ENCODE peak calls at places on chromosome 5, in eight cellular contexts. Z, D, K, C, W, X, P and U are unnamed samples. For H3K4me1, the result is how much of the 10 kb centered on the place peaks cover.

GRCh38 chr5:139837711-139838380 is 42.2 kb downstream of the PSD2 start:
- DNase-seq in Z (no peak), D (no peak), K (no peak), C (no peak), W (no peak), X (no peak), P (no peak), U (no peak)

GRCh38 chr5:132134384-132134783 is 60.8 kb downstream of the CSF2 start:
- DNase-seq in Z (peak), D (peak), K (no peak), C (peak), W (no peak), X (peak), P (peak), U (no peak)

GRCh38 chr5:179406031-179406681 is 60.9 kb upstream of the ADAMTS2 start:
- DNase-seq in Z (no peak), D (no peak), K (no peak), C (no peak), W (no peak), X (no peak), P (no peak), U (no peak)

GRCh38 chr5:172640139-172640538 is 924 bp upstream of the NEURL1B start:
- DNase-seq in Z (no peak), D (no peak), K (no peak), C (no peak), W (no peak), X (no peak), P (no peak), U (no peak)

GRCh38 chr5:40390286-40391253 is 289.1 kb upstream of the PTGER4 start:
- DNase-seq in Z (no peak), D (no peak), K (no peak), C (no peak), W (no peak), X (no peak), P (no peak), U (no peak)

GRCh38 chr5:104498281-104498680 is 935.7 kb upstream of the NUDT12 start:
- DNase-seq in Z (no peak), D (no peak), K (no peak), C (no peak), W (no peak), X (no peak), P (no peak), U (no peak)

GRCh38 chr5:123091258-123091987 is 2.4 kb downstream of the PRDM6 start:
- DNase-seq in Z (no peak), D (no peak), K (no peak), C (no peak), W (no peak), X (no peak), P (no peak), U (no peak)

GRCh38 chr5:149680810-149681221 is 49.3 kb upstream of the PPARGC1B start:
- DNase-seq in Z (no peak), D (no peak), K (no peak), C (no peak), W (peak), X (no peak), P (no peak), U (no peak)

GRCh38 chr5:135944967-135945560 is 9.7 kb downstream of the LECT2 start:
- DNase-seq in Z (peak), D (peak), K (peak), C (peak), W (no peak), X (peak), P (peak), U (peak)

GRCh38 chr5:119161430-119161829 is 90.5 kb downstream of the DMXL1 start:
- DNase-seq in Z (no peak), D (no peak), K (no peak), C (no peak), W (no peak), X (no peak), P (no peak), U (no peak)

GRCh38 chr5:57491369-57491965 is 8.9 kb upstream of the ACTBL2 start:
- DNase-seq in Z (no peak), D (no peak), K (peak), C (no peak), W (no peak), X (no peak), P (no peak), U (no peak)
- H3K4me1 ChIP-seq in Z (under half), D (half or more), K (under half), C (under half), W (under half), X (under half), P (under half), U (under half)

DNA sequence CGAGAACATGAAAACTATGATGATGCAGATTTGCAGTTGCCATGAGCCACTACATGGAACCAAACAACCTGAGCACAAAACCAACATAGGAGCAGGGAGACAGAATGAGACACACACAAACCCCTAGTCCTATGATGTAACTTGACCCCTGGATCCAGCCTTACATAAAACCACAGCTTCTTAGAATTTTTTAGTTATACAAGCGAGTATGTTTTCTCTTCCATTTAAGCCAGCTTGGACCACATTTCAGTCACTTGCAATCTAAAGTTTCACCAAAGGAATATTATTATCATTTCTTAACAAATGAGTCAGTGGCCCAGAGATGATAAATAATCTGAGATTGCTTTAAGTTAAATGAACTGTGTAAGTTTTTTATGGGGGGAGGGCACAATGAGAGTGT is 6.8 kb downstream of the SPOCK1 start:
- DNase-seq in Z (no peak), D (no peak), K (no peak), C (no peak), W (no peak), X (no peak), P (no peak), U (no peak)
- H3K27ac ChIP-seq in Z (no peak), D (no peak), K (no peak), C (no peak), W (no peak), X (peak), P (no peak), U (no peak)

GRCh38 chr5:141001466-141001853 is 35.2 kb downstream of the PCDHAC2 start:
- DNase-seq in Z (peak), D (peak), K (no peak), C (peak), W (no peak), X (peak), P (no peak), U (no peak)

GRCh38 chr5:140992878-140993277 is 26.6 kb downstream of the PCDHAC2 start:
- DNase-seq in Z (no peak), D (no peak), K (no peak), C (no peak), W (no peak), X (peak), P (no peak), U (no peak)

GRCh38 chr5:140998921-140999410 is 32.7 kb downstream of the PCDHAC2 start:
- DNase-seq in Z (peak), D (no peak), K (no peak), C (no peak), W (no peak), X (no peak), P (no peak), U (no peak)

DNA sequence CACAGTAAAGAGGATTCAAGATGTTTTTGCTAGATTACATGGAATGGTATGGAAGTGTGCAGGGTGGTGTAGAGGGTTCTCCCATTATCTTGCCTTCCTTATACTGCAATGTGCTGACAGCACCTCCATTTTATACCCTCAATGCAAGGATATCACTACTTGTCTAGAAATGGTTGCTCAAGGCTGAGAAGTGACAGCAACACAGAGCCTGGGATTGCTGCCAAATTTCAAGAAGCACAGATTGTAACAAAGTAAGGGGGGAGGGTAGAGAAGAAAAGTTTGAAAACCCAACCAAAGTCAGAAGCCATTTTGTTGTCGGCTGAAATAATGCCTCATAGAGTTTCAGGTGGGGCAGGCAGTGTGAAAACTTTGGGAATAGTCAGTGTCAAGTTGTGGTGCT is 29.8 kb downstream of the PCDHAC2 start:
- DNase-seq in Z (no peak), D (no peak), K (no peak), C (no peak), W (no peak), X (no peak), P (no peak), U (no peak)
- TF ChIP-seq REST in Z (no peak), D (no peak), K (no peak), C (no peak), W (no peak), X (no peak), P (no peak), U (no peak)

GRCh38 chr5:177351392-177352329 is at the start of gene LMAN2:
- DNase-seq in Z (peak), D (peak), K (peak), C (peak), W (peak), X (peak), P (peak), U (peak)

GRCh38 chr5:177350776-177351391 is 584 bp downstream of the LMAN2 start:
- DNase-seq in Z (no peak), D (no peak), K (peak), C (no peak), W (no peak), X (no peak), P (no peak), U (no peak)

GRCh38 chr5:177349762-177350161 is 1.7 kb downstream of the LMAN2 start:
- DNase-seq in Z (no peak), D (no peak), K (no peak), C (no peak), W (no peak), X (no peak), P (no peak), U (no peak)

GRCh38 chr5:177347699-177348098 is 3.8 kb downstream of the LMAN2 start:
- DNase-seq in Z (no peak), D (no peak), K (no peak), C (no peak), W (no peak), X (no peak), P (no peak), U (no peak)

GRCh38 chr5:177349362-177349647 is 2.2 kb downstream of the LMAN2 start:
- DNase-seq in Z (no peak), D (no peak), K (no peak), C (no peak), W (no peak), X (no peak), P (no peak), U (no peak)
- H3K4me1 ChIP-seq in Z (under half), D (under half), K (under half), C (under half), W (under half), X (under half), P (half or more), U (under half)

GRCh38 chr5:58406394-58406793 is 53.5 kb downstream of the PLK2 start:
- DNase-seq in Z (peak), D (no peak), K (no peak), C (no peak), W (no peak), X (no peak), P (no peak), U (no peak)

GRCh38 chr5:58403822-58404433 is 56.0 kb downstream of the PLK2 start:
- DNase-seq in Z (no peak), D (no peak), K (no peak), C (no peak), W (no peak), X (no peak), P (no peak), U (no peak)

GRCh38 chr5:58404734-58405133 is 55.2 kb downstream of the PLK2 start:
- DNase-seq in Z (no peak), D (no peak), K (no peak), C (no peak), W (no peak), X (no peak), P (no peak), U (no peak)

GRCh38 chr5:58405175-58405574 is 54.7 kb downstream of the PLK2 start:
- DNase-seq in Z (no peak), D (no peak), K (no peak), C (no peak), W (no peak), X (no peak), P (no peak), U (no peak)

GRCh38 chr5:58407042-58407709 is 52.7 kb downstream of the PLK2 start:
- DNase-seq in Z (peak), D (no peak), K (no peak), C (peak), W (no peak), X (no peak), P (no peak), U (peak)
- H3K27ac ChIP-seq in Z (peak), D (no peak), K (no peak), C (peak), W (no peak), X (peak), P (no peak), U (no peak)

DNA sequence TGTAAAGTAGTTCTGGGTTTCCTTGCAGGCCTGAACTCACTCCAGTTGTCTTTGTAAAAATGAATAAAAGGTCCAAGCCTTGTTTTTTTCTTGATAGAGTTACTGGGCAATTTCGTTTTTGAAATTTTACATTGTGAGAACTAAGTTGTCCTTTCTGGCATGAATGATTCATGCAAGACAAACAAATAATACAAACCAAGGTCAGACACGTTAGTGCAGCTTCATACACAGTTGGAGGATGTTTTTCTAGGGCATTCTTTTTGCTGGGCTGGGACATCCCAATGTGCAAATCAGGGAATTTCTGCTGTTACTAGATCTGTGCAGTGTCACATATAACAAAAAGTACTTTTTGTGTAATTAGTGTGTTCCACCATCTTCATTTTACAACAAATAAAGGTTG is 96.0 kb downstream of the MEGF10 start:
- DNase-seq in Z (no peak), D (no peak), K (no peak), C (peak), W (no peak), X (no peak), P (peak), U (no peak)
- TF ChIP-seq REST in Z (no peak), D (no peak), K (no peak), C (no peak), W (no peak), X (no peak), P (no peak), U (no peak)

GRCh38 chr5:68259696-68260095 is 44.1 kb downstream of the PIK3R1 start:
- DNase-seq in Z (no peak), D (no peak), K (no peak), C (no peak), W (no peak), X (no peak), P (no peak), U (no peak)

GRCh38 chr5:68260455-68260854 is 44.9 kb downstream of the PIK3R1 start:
- DNase-seq in Z (no peak), D (no peak), K (no peak), C (no peak), W (no peak), X (no peak), P (no peak), U (no peak)

GRCh38 chr5:68257207-68257606 is 41.7 kb downstream of the PIK3R1 start:
- DNase-seq in Z (no peak), D (no peak), K (no peak), C (no peak), W (no peak), X (no peak), P (no peak), U (no peak)

GRCh38 chr5:68261174-68262021 is 45.8 kb downstream of the PIK3R1 start:
- DNase-seq in Z (no peak), D (no peak), K (no peak), C (no peak), W (no peak), X (no peak), P (no peak), U (no peak)

GRCh38 chr5:68258531-68258930 is 43.0 kb downstream of the PIK3R1 start:
- DNase-seq in Z (no peak), D (no peak), K (no peak), C (no peak), W (no peak), X (no peak), P (no peak), U (no peak)
- H3K4me1 ChIP-seq in Z (under half), D (under half), K (under half), C (under half), W (under half), X (under half), P (under half), U (under half)

DNA sequence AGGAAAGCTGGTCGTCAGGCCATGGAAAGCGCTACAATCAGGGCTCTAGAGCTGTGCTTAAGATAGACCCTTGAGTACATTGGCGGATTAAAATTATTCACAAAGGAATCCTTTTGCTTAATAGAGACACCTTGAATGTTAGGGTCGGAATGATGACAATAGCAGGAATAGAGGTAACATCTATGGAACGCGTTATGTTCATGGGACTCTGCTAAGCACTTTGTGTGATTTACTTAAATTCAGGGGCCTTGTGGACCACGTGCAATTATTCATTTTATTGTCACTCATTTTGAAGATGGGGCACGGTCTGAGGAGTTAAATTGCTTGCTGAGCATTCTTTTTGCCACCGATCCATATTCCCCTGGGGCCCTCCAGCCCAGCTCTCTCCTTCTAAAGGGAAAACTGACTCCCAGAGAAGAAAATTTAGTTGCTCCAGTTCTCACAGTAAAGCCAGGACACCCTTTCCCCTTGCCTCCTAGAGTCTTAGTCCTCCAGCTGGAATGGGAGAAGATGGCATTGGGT is 880 bp upstream of the PANK3 start:
- DNase-seq in Z (no peak), D (no peak), K (no peak), C (no peak), W (no peak), X (no peak), P (no peak), U (no peak)
- H3K27ac ChIP-seq in Z (peak), D (peak), K (peak), C (peak), W (peak), X (peak), P (peak), U (peak)

GRCh38 chr5:174305241-174305681 is 259.8 kb downstream of the NSG2 start:
- DNase-seq in Z (no peak), D (no peak), K (no peak), C (no peak), W (no peak), X (no peak), P (no peak), U (no peak)

GRCh38 chr5:174300941-174301761 is 255.6 kb downstream of the NSG2 start:
- DNase-seq in Z (no peak), D (no peak), K (no peak), C (no peak), W (no peak), X (peak), P (no peak), U (no peak)

GRCh38 chr5:174303035-174303434 is 257.5 kb downstream of the NSG2 start:
- DNase-seq in Z (no peak), D (no peak), K (no peak), C (no peak), W (no peak), X (peak), P (no peak), U (no peak)

GRCh38 chr5:174301848-174302625 is 256.5 kb downstream of the NSG2 start:
- DNase-seq in Z (no peak), D (no peak), K (no peak), C (no peak), W (no peak), X (no peak), P (no peak), U (no peak)

DNA sequence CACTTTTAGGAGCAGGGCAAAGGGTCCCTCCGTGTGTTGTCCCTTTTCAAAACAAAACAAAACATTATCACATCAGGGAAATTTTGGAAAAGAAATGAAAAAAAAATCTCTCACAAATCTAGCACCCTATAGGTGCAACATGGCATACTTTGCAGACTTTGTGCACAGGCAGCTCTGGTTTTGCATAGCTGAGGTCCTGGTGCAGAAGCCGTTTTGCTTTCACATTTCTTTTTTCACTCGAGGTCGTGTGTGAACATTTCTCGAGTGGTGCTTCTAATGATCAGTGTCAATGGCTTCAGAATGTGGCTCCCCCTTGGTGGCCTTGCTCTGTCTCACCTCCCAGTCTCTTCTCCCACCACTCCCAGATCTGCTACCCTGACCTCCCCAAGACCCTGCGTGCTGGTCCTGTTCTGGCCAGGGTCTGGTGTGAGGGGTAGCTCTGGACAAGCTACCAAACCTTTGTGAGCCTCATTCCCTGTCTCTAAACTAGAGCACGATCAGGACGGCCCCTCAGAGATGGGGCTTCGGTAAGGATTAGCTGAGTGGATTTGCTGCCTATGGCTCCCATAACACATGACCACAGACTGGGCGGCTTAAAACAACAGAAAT is 258.0 kb downstream of the NSG2 start:
- DNase-seq in Z (no peak), D (no peak), K (no peak), C (no peak), W (no peak), X (no peak), P (no peak), U (no peak)
- TF ChIP-seq REST in Z (no peak), D (no peak), K (no peak), C (no peak), W (no peak), X (no peak), P (no peak), U (no peak)